ENCODE peak calls at places on chromosomes 1 and 21, in four cellular contexts. H is NCI-H2081, V is mucosa of descending colon, Y is tibial nerve. X is an unnamed sample.

GRCh38 chr1:117857434-117857833 is 72.0 kb downstream of the GDAP2 start:
- DNase-seq in V (no peak), H (no peak), Y (no peak), X (no peak)

GRCh38 chr21:42500736-42501135 is 4.7 kb upstream of the RSPH1 start:
- DNase-seq in Y (no peak), V (no peak), H (no peak), X (no peak)

GRCh38 chr1:172902861-172903381 is 147.8 kb downstream of the TNFSF18 start:
- DNase-seq in H (no peak), Y (no peak), V (no peak), X (no peak)

GRCh38 chr21:38897532-38898421 is 92.0 kb downstream of the ETS2 start:
- DNase-seq in H (no peak), V (no peak), Y (no peak), X (no peak)

GRCh38 chr1:37673920-37674319 is 18.4 kb upstream of the CDCA8 start:
- DNase-seq in V (peak), Y (no peak), H (no peak), X (peak)

GRCh38 chr1:18670267-18670910 is 39.7 kb downstream of the PAX7 start:
- DNase-seq in Y (no peak), H (no peak), V (no peak), X (no peak)

GRCh38 chr1:97796716-97797115 is 124.1 kb downstream of the DPYD start:
- DNase-seq in Y (no peak), H (peak), V (no peak), X (no peak)

GRCh38 chr1:29256979-29257804 is 20.9 kb downstream of the PTPRU start:
- DNase-seq in H (peak), V (no peak), Y (no peak), X (no peak)

GRCh38 chr1:18922319-18922726 is 20.0 kb upstream of the ALDH4A1 start:
- DNase-seq in V (no peak), Y (peak), H (no peak), X (no peak)

GRCh38 chr1:64975127-64975526 is 8.8 kb upstream of the JAK1 start:
- DNase-seq in Y (no peak), V (no peak), H (no peak), X (no peak)

GRCh38 chr1:9860887-9861286 is 37.1 kb upstream of the CLSTN1 start:
- DNase-seq in V (no peak), H (no peak), Y (no peak), X (no peak)

GRCh38 chr1:63198921-63199530 is 123.3 kb upstream of the FOXD3 start:
- DNase-seq in H (no peak), Y (no peak), V (no peak), X (no peak)

GRCh38 chr1:59520194-59520593 is 223.3 kb downstream of the FGGY start:
- DNase-seq in V (no peak), Y (peak), H (no peak), X (no peak)

GRCh38 chr1:78005755-78006154 is 1.0 kb downstream of the DNAJB4 start:
- DNase-seq in V (no peak), Y (peak), H (no peak), X (no peak)

GRCh38 chr1:2391034-2391384 is 345 bp downstream of the MORN1 start:
- DNase-seq in V (peak), Y (no peak), H (peak), X (no peak)

GRCh38 chr1:244154882-244155531 is 103.9 kb downstream of the ZBTB18 start:
- DNase-seq in V (no peak), H (peak), Y (no peak), X (no peak)

GRCh38 chr1:109256971-109257681 is 7.8 kb downstream of the CELSR2 start:
- DNase-seq in V (no peak), H (no peak), Y (no peak), X (no peak)

GRCh38 chr1:182787002-182787324 is 2.6 kb upstream of the NPL start:
- DNase-seq in H (no peak), V (no peak), Y (no peak), X (no peak)

GRCh38 chr1:222920169-222920568 is 105.3 kb downstream of the DISP1 start:
- DNase-seq in Y (no peak), H (no peak), V (no peak), X (no peak)

GRCh38 chr1:20730690-20731056 is 1.8 kb downstream of the SH2D5 start:
- DNase-seq in V (no peak), Y (no peak), H (no peak), X (no peak)

GRCh38 chr1:87074001-87074795 is 159.8 kb downstream of the HS2ST1 start:
- DNase-seq in Y (no peak), H (no peak), V (no peak), X (no peak)

GRCh38 chr1:89953929-89954328 is 41.0 kb upstream of the ZNF326 start:
- DNase-seq in V (no peak), H (no peak), Y (no peak), X (no peak)

GRCh38 chr21:36708512-36709029 is 9.7 kb downstream of the SIM2 start:
- DNase-seq in H (no peak), Y (no peak), V (no peak), X (no peak)

GRCh38 chr21:28253378-28253777 is 739.3 kb downstream of the LTN1 start:
- DNase-seq in Y (no peak), V (no peak), H (no peak), X (no peak)

GRCh38 chr1:48036693-48037386 is 39.7 kb upstream of the TRABD2B start:
- DNase-seq in Y (no peak), H (no peak), V (no peak), X (peak)

GRCh38 chr1:79974659-79975058 is 968.1 kb upstream of the ADGRL4 start:
- DNase-seq in V (no peak), H (no peak), Y (no peak), X (no peak)

GRCh38 chr1:54331843-54332688 is 74.1 kb downstream of the SSBP3 start:
- DNase-seq in V (no peak), H (no peak), Y (no peak), X (no peak)

GRCh38 chr21:35478096-35479080 is 429.3 kb upstream of the RUNX1 start:
- DNase-seq in H (no peak), Y (no peak), V (no peak), X (no peak)

X was measured in suprapubic skin.